ENCODE peak calls at places on chromosomes 5 and 9, in ten cellular contexts. One of them, this sample, is unnamed.

GRCh38 chr5:30540150-30540549 is 653.3 kb upstream of the CDH6 start:
- DNase-seq in PC-9: no peak
- DNase-seq in GM23248: no peak
- DNase-seq in mammary epithelial cell: no peak
- DNase-seq in IMR-90: no peak
- DNase-seq in H9: no peak
- DNase-seq in OCI-LY7: no peak
- DNase-seq in Karpas-422: no peak
- DNase-seq in GM23338: no peak
- DNase-seq in fibroblast of lung: no peak
- DNase-seq in this sample: no peak

GRCh38 chr9:93576296-93577044 is at the start of gene PHF2:
- DNase-seq in H9: no peak
- DNase-seq in mammary epithelial cell: no peak
- DNase-seq in GM23248: peak
- DNase-seq in Karpas-422: peak
- DNase-seq in fibroblast of lung: no peak
- DNase-seq in OCI-LY7: peak
- DNase-seq in PC-9: peak
- DNase-seq in GM23338: peak
- DNase-seq in IMR-90: no peak
- DNase-seq in this sample: peak

GRCh38 chr5:1312206-1312605 is 17.3 kb upstream of the TERT start:
- DNase-seq in GM23338: no peak
- DNase-seq in H9: no peak
- DNase-seq in IMR-90: no peak
- DNase-seq in OCI-LY7: peak
- DNase-seq in PC-9: no peak
- DNase-seq in Karpas-422: no peak
- DNase-seq in GM23248: no peak
- DNase-seq in fibroblast of lung: no peak
- DNase-seq in mammary epithelial cell: no peak
- DNase-seq in this sample: no peak

GRCh38 chr5:61464512-61464911 is 132.5 kb downstream of the ZSWIM6 start:
- DNase-seq in GM23248: no peak
- DNase-seq in fibroblast of lung: no peak
- DNase-seq in H9: no peak
- DNase-seq in OCI-LY7: no peak
- DNase-seq in IMR-90: no peak
- DNase-seq in Karpas-422: no peak
- DNase-seq in mammary epithelial cell: no peak
- DNase-seq in PC-9: no peak
- DNase-seq in GM23338: no peak
- DNase-seq in this sample: no peak

GRCh38 chr5:174533771-174534221 is 190.6 kb upstream of the MSX2 start:
- DNase-seq in PC-9: peak
- DNase-seq in H9: no peak
- DNase-seq in OCI-LY7: no peak
- DNase-seq in mammary epithelial cell: peak
- DNase-seq in fibroblast of lung: peak
- DNase-seq in GM23338: no peak
- DNase-seq in IMR-90: peak
- DNase-seq in GM23248: peak
- DNase-seq in Karpas-422: no peak
- DNase-seq in this sample: no peak

GRCh38 chr5:95530441-95530840 is 24.3 kb downstream of the SKIC3 start:
- DNase-seq in GM23338: peak
- DNase-seq in fibroblast of lung: peak
- DNase-seq in PC-9: no peak
- DNase-seq in Karpas-422: no peak
- DNase-seq in OCI-LY7: no peak
- DNase-seq in H9: no peak
- DNase-seq in IMR-90: peak
- DNase-seq in mammary epithelial cell: peak
- DNase-seq in GM23248: peak
- DNase-seq in this sample: no peak

GRCh38 chr9:135584934-135585333 is 23.4 kb downstream of the PAEP start:
- DNase-seq in GM23338: no peak
- DNase-seq in fibroblast of lung: no peak
- DNase-seq in OCI-LY7: no peak
- DNase-seq in H9: no peak
- DNase-seq in Karpas-422: no peak
- DNase-seq in PC-9: no peak
- DNase-seq in mammary epithelial cell: no peak
- DNase-seq in GM23248: no peak
- DNase-seq in IMR-90: no peak
- DNase-seq in this sample: no peak

GRCh38 chr9:27784999-27785713 is 211.9 kb upstream of the C9orf72 start:
- DNase-seq in H9: no peak
- DNase-seq in fibroblast of lung: peak
- DNase-seq in GM23248: no peak
- DNase-seq in mammary epithelial cell: peak
- DNase-seq in Karpas-422: no peak
- DNase-seq in GM23338: no peak
- DNase-seq in PC-9: no peak
- DNase-seq in OCI-LY7: no peak
- DNase-seq in IMR-90: no peak
- DNase-seq in this sample: no peak

GRCh38 chr9:29556746-29557145 is 1983.5 kb upstream of the C9orf72 start:
- DNase-seq in fibroblast of lung: no peak
- DNase-seq in H9: no peak
- DNase-seq in GM23248: no peak
- DNase-seq in PC-9: no peak
- DNase-seq in mammary epithelial cell: no peak
- DNase-seq in Karpas-422: no peak
- DNase-seq in GM23338: no peak
- DNase-seq in IMR-90: no peak
- DNase-seq in OCI-LY7: no peak
- DNase-seq in this sample: no peak

GRCh38 chr9:76203373-76203772 is 190.9 kb downstream of the RFK start:
- DNase-seq in GM23338: no peak
- DNase-seq in IMR-90: no peak
- DNase-seq in fibroblast of lung: no peak
- DNase-seq in Karpas-422: peak
- DNase-seq in PC-9: peak
- DNase-seq in GM23248: peak
- DNase-seq in mammary epithelial cell: no peak
- DNase-seq in H9: no peak
- DNase-seq in OCI-LY7: no peak
- DNase-seq in this sample: no peak

GRCh38 chr5:122267195-122267594 is 44.8 kb upstream of the SNCAIP start:
- DNase-seq in Karpas-422: no peak
- DNase-seq in IMR-90: no peak
- DNase-seq in fibroblast of lung: no peak
- DNase-seq in OCI-LY7: no peak
- DNase-seq in H9: no peak
- DNase-seq in PC-9: no peak
- DNase-seq in GM23338: no peak
- DNase-seq in GM23248: no peak
- DNase-seq in mammary epithelial cell: no peak
- DNase-seq in this sample: no peak

GRCh38 chr9:101063192-101063591 is 34.7 kb downstream of the PLPPR1 start:
- DNase-seq in PC-9: no peak
- DNase-seq in OCI-LY7: no peak
- DNase-seq in mammary epithelial cell: no peak
- DNase-seq in GM23248: no peak
- DNase-seq in fibroblast of lung: no peak
- DNase-seq in IMR-90: no peak
- DNase-seq in GM23338: no peak
- DNase-seq in H9: no peak
- DNase-seq in Karpas-422: no peak
- DNase-seq in this sample: no peak

DNA sequence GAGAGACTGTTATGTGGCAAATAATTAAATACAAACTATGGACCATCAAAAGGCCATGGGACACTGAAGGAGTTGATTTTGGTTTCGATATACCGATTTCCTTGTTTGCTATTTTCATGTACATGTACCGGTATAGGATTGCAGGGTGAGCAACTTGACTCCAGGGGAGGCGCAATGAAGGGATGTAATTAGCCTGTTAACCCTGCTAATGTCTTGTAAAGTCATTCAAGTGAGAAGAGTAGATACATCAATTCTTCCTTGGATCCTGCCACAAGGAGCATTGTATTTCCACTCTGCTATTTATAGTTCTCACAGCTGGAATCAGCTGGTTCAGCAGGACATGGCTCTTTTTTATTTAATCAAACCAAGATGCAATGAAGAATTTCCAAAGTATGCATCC is 102.0 kb downstream of the STK32A start:
- DNase-seq in OCI-LY7: no peak
- DNase-seq in mammary epithelial cell: no peak
- DNase-seq in GM23338: peak
- DNase-seq in Karpas-422: no peak
- DNase-seq in IMR-90: no peak
- DNase-seq in GM23248: no peak
- DNase-seq in fibroblast of lung: no peak
- DNase-seq in PC-9: no peak
- DNase-seq in H9: no peak
- DNase-seq in this sample: peak
- H2AFZ ChIP-seq in OCI-LY7: no peak
- H2AFZ ChIP-seq in mammary epithelial cell: no peak
- H2AFZ ChIP-seq in GM23338: no peak
- H2AFZ ChIP-seq in Karpas-422: no peak
- H2AFZ ChIP-seq in IMR-90: no peak
- H2AFZ ChIP-seq in GM23248: no peak
- H2AFZ ChIP-seq in fibroblast of lung: no peak
- H2AFZ ChIP-seq in PC-9: no peak
- H2AFZ ChIP-seq in H9: no peak
- H2AFZ ChIP-seq in this sample: no peak

GRCh38 chr5:171965740-171966139 is 40.7 kb downstream of the FBXW11 start:
- DNase-seq in fibroblast of lung: no peak
- DNase-seq in H9: no peak
- DNase-seq in GM23248: no peak
- DNase-seq in IMR-90: no peak
- DNase-seq in Karpas-422: no peak
- DNase-seq in GM23338: no peak
- DNase-seq in mammary epithelial cell: no peak
- DNase-seq in OCI-LY7: peak
- DNase-seq in PC-9: no peak
- DNase-seq in this sample: no peak

GRCh38 chr5:171963416-171963815 is 43.0 kb downstream of the FBXW11 start:
- DNase-seq in H9: no peak
- DNase-seq in mammary epithelial cell: no peak
- DNase-seq in Karpas-422: no peak
- DNase-seq in PC-9: no peak
- DNase-seq in IMR-90: no peak
- DNase-seq in OCI-LY7: no peak
- DNase-seq in fibroblast of lung: no peak
- DNase-seq in GM23338: no peak
- DNase-seq in GM23248: no peak
- DNase-seq in this sample: no peak

GRCh38 chr5:171968512-171968911 is 37.9 kb downstream of the FBXW11 start:
- DNase-seq in H9: no peak
- DNase-seq in IMR-90: no peak
- DNase-seq in mammary epithelial cell: no peak
- DNase-seq in PC-9: no peak
- DNase-seq in fibroblast of lung: no peak
- DNase-seq in OCI-LY7: peak
- DNase-seq in GM23338: no peak
- DNase-seq in Karpas-422: peak
- DNase-seq in GM23248: no peak
- DNase-seq in this sample: no peak

GRCh38 chr5:171966964-171967363 is 39.5 kb downstream of the FBXW11 start:
- DNase-seq in GM23248: no peak
- DNase-seq in GM23338: no peak
- DNase-seq in H9: no peak
- DNase-seq in Karpas-422: no peak
- DNase-seq in fibroblast of lung: no peak
- DNase-seq in PC-9: no peak
- DNase-seq in OCI-LY7: no peak
- DNase-seq in IMR-90: no peak
- DNase-seq in mammary epithelial cell: no peak
- DNase-seq in this sample: no peak

GRCh38 chr5:171966270-171966669 is 40.2 kb downstream of the FBXW11 start:
- DNase-seq in GM23248: no peak
- DNase-seq in fibroblast of lung: no peak
- DNase-seq in GM23338: no peak
- DNase-seq in PC-9: no peak
- DNase-seq in IMR-90: no peak
- DNase-seq in Karpas-422: no peak
- DNase-seq in mammary epithelial cell: no peak
- DNase-seq in H9: no peak
- DNase-seq in OCI-LY7: peak
- DNase-seq in this sample: no peak
- H3K27ac ChIP-seq in GM23248: no peak
- H3K27ac ChIP-seq in fibroblast of lung: no peak
- H3K27ac ChIP-seq in GM23338: peak
- H3K27ac ChIP-seq in PC-9: no peak
- H3K27ac ChIP-seq in IMR-90: no peak
- H3K27ac ChIP-seq in Karpas-422: no peak
- H3K27ac ChIP-seq in mammary epithelial cell: no peak
- H3K27ac ChIP-seq in H9: no peak
- H3K27ac ChIP-seq in OCI-LY7: no peak
- H3K27ac ChIP-seq in this sample: peak

DNA sequence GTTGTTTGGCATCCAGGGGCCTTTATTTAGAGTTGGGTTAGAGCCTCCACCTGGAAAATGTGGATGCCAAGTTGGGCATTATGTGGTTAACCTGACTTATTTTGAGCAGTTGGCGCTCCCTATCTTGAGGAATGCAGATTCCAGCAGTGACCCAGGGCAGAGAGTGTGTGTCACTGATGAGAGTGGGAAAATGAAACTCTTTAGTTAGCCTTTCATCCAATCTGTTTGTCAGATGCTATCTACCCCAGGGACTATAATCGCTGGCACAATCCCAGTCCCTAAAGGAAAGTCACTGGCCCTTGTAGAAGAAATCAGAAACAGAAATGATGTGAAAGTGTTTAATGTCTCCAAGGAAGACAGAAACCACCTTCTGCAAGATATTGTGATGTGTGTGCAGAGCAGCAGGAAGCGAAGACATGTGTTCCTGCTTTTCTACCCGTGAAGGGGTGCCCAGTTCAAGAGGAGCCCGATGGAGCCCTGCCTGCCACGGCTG is 10.2 kb upstream of the STING1 start:
- DNase-seq in Karpas-422: no peak
- DNase-seq in H9: no peak
- DNase-seq in IMR-90: peak
- DNase-seq in OCI-LY7: no peak
- DNase-seq in fibroblast of lung: peak
- DNase-seq in mammary epithelial cell: peak
- DNase-seq in GM23338: no peak
- DNase-seq in GM23248: peak
- DNase-seq in PC-9: no peak
- DNase-seq in this sample: no peak
- H2AFZ ChIP-seq in Karpas-422: no peak
- H2AFZ ChIP-seq in H9: no peak
- H2AFZ ChIP-seq in IMR-90: peak
- H2AFZ ChIP-seq in OCI-LY7: no peak
- H2AFZ ChIP-seq in fibroblast of lung: peak
- H2AFZ ChIP-seq in mammary epithelial cell: peak
- H2AFZ ChIP-seq in GM23338: no peak
- H2AFZ ChIP-seq in GM23248: no peak
- H2AFZ ChIP-seq in PC-9: no peak
- H2AFZ ChIP-seq in this sample: no peak

DNA sequence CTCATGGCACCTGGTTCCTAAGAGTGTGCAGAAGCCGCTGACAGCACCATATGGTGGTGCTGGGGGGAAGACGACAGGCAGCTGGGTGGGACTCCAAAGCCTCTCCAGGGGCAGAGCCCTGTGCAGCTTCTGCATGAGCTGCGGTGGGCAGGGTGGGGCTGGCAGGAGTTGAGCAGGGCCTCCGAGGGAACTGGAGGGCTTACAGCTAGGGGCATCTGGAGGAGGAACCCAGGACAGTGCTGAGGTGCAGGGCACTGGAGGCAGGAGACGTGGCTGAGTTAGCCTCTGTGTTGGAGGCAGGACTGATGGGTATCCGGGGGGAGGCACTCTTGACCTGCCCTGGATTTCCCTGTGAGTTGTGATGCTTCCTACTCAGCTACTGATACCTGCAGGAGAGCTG is 45.0 kb downstream of the TENT4A start:
- DNase-seq in OCI-LY7: no peak
- DNase-seq in IMR-90: no peak
- DNase-seq in mammary epithelial cell: no peak
- DNase-seq in fibroblast of lung: no peak
- DNase-seq in GM23248: no peak
- DNase-seq in PC-9: no peak
- DNase-seq in GM23338: no peak
- DNase-seq in H9: no peak
- DNase-seq in Karpas-422: no peak
- DNase-seq in this sample: no peak
- H3K27ac ChIP-seq in OCI-LY7: no peak
- H3K27ac ChIP-seq in IMR-90: no peak
- H3K27ac ChIP-seq in mammary epithelial cell: no peak
- H3K27ac ChIP-seq in fibroblast of lung: no peak
- H3K27ac ChIP-seq in GM23248: no peak
- H3K27ac ChIP-seq in PC-9: no peak
- H3K27ac ChIP-seq in GM23338: no peak
- H3K27ac ChIP-seq in H9: no peak
- H3K27ac ChIP-seq in Karpas-422: no peak
- H3K27ac ChIP-seq in this sample: no peak